ENCODE peak calls at places on chromosome 14, in five cellular contexts. H, G, A, U and Q are unnamed samples.

GRCh38 chr14:95341564-95341963 is 21.9 kb upstream of the CLMN start:
- DNase-seq in H (peak; percentile 75), G (no peak), A (no peak), U (no peak), Q (no peak)

GRCh38 chr14:72745991-72746980 is 147.6 kb downstream of the DPF3 start:
- DNase-seq in H (no peak), G (peak; percentile 81), A (peak; percentile 26), U (no peak), Q (no peak)

GRCh38 chr14:70317969-70318634 is 41.4 kb downstream of the COX16 start:
- DNase-seq in H (peak; percentile 32), G (peak; percentile 38), A (no peak), U (peak; percentile 78), Q (no peak)

GRCh38 chr14:101681795-101682194 is 79.7 kb upstream of the PPP2R5C start:
- DNase-seq in H (no peak), G (no peak), A (no peak), U (no peak), Q (no peak)

GRCh38 chr14:85301506-85301905 is 228.4 kb upstream of the FLRT2 start:
- DNase-seq in H (no peak), G (no peak), A (no peak), U (no peak), Q (no peak)

GRCh38 chr14:76870146-76870545 is 43.9 kb downstream of the LRRC74A start:
- DNase-seq in H (no peak), G (no peak), A (no peak), U (peak; percentile 38), Q (no peak)

GRCh38 chr14:106318700-106319099 is 792.3 kb downstream of the TMEM121 start:
- DNase-seq in H (no peak), G (no peak), A (peak; percentile 79), U (no peak), Q (no peak)

GRCh38 chr14:101849125-101849524 is 87.6 kb downstream of the PPP2R5C start:
- DNase-seq in H (no peak), G (no peak), A (no peak), U (no peak), Q (no peak)

GRCh38 chr14:89180546-89180945 is 236.5 kb downstream of the FOXN3 start:
- DNase-seq in H (no peak), G (no peak), A (peak; percentile 71), U (no peak), Q (no peak)

GRCh38 chr14:93231129-93231979 is 24.3 kb downstream of the UBR7 start:
- DNase-seq in H (peak; percentile 35), G (peak; percentile 55), A (no peak), U (peak; percentile 51), Q (peak; percentile 56)

GRCh38 chr14:84228702-84229101 is 1301.2 kb upstream of the FLRT2 start:
- DNase-seq in H (no peak), G (no peak), A (no peak), U (no peak), Q (no peak)

GRCh38 chr14:51895425-51895824 is 35.0 kb downstream of the GNG2 start:
- DNase-seq in H (no peak), G (no peak), A (no peak), U (no peak), Q (no peak)

GRCh38 chr14:35986219-35986573 is 160.1 kb downstream of the BRMS1L start:
- DNase-seq in H (no peak), G (no peak), A (no peak), U (no peak), Q (no peak)

GRCh38 chr14:100410056-100410565 is 87.0 kb downstream of the SLC25A47 start:
- DNase-seq in H (no peak), G (peak; percentile 85), A (no peak), U (no peak), Q (no peak)

GRCh38 chr14:72633551-72633950 is 260.4 kb downstream of the DPF3 start:
- DNase-seq in H (no peak), G (no peak), A (no peak), U (no peak), Q (no peak)

GRCh38 chr14:52296378-52296777 is 17.7 kb upstream of the PTGER2 start:
- DNase-seq in H (no peak), G (no peak), A (no peak), U (no peak), Q (no peak)

GRCh38 chr14:78933948-78934524 is 763.9 kb downstream of the NRXN3 start:
- DNase-seq in H (no peak), G (peak; percentile 14), A (no peak), U (peak; percentile 42), Q (no peak)

GRCh38 chr14:36524874-36525745 is 5.1 kb upstream of the NKX2-1 start:
- DNase-seq in H (no peak), G (no peak), A (peak; percentile 93), U (peak; percentile 78), Q (peak; percentile 90)

GRCh38 chr14:20427231-20428009 is 8.5 kb downstream of the KLHL33 start:
- DNase-seq in H (no peak), G (peak; percentile 59), A (no peak), U (peak; percentile 20), Q (no peak)

GRCh38 chr14:95496690-95497241 is 19.7 kb downstream of the SYNE3 start:
- DNase-seq in H (no peak), G (peak; percentile 61), A (no peak), U (no peak), Q (no peak)

GRCh38 chr14:35409595-35409994 is 5.0 kb upstream of the NFKBIA start:
- DNase-seq in H (no peak), G (no peak), A (no peak), U (no peak), Q (no peak)

GRCh38 chr14:70808023-70808401 is 1.3 kb downstream of the MAP3K9 start:
- DNase-seq in H (peak; percentile 33), G (no peak), A (no peak), U (peak; percentile 71), Q (peak; percentile 65)

DNA sequence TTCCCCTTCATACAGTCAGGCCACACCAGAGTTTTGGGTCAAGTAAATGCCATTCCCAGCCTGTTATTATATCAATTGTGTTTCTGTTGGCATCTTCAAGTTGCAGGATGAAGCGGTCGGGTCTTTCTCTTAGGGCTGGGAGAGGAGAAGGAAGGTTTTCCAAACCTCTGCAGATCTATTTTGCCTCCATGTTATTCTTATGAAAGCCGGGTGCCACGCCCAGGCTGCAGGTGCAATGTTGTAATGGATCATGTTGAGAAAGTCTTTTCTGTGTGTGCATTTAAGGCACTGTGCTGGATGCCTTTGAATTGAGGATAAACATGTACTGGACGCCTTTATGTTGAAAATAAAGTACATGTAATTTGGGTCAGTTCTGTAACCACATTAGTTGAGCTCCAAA is 164.4 kb upstream of the HIF1A start:
- DNase-seq in H (no peak), G (no peak), A (no peak), U (no peak), Q (no peak)
- H3K27ac ChIP-seq in H (peak overlapping the region; percentile 74), G (no peak overlapping the region), A (peak overlapping the region; percentile 42), U (peak overlapping the region; percentile 82), Q (peak overlapping the region; percentile 47)

GRCh38 chr14:104141621-104142091 is 3.3 kb downstream of the KIF26A start:
- DNase-seq in H (no peak), G (no peak), A (peak; percentile 47), U (no peak), Q (peak; percentile 54)

GRCh38 chr14:104140463-104141331 is 2.3 kb downstream of the KIF26A start:
- DNase-seq in H (no peak), G (no peak), A (peak; percentile 66), U (no peak), Q (peak; percentile 63)

GRCh38 chr14:104138891-104139459 is 588 bp downstream of the KIF26A start:
- DNase-seq in H (no peak), G (no peak), A (peak; percentile 86), U (no peak), Q (peak; percentile 63)

GRCh38 chr14:104139460-104140212 is 1.2 kb downstream of the KIF26A start:
- DNase-seq in H (no peak), G (no peak), A (peak; percentile 55), U (no peak), Q (peak; percentile 53)

GRCh38 chr14:104140213-104140462 is 1.8 kb downstream of the KIF26A start:
- DNase-seq in H (no peak), G (no peak), A (peak; percentile 47), U (no peak), Q (peak; percentile 57)
- H3K4me3 ChIP-seq in H (no peak overlapping the region), G (no peak overlapping the region), A (peak overlapping the region; percentile 47), U (no peak overlapping the region), Q (peak overlapping the region; percentile 55)

GRCh38 chr14:75147423-75148071 is 20.7 kb upstream of the NEK9 start:
- DNase-seq in H (peak; percentile 86), G (peak; percentile 91), A (no peak), U (peak; percentile 31), Q (peak; percentile 82)
- H3K27ac ChIP-seq in H (peak overlapping the region; percentile 99), G (peak overlapping the region; percentile 79), A (peak overlapping the region; percentile 73), U (no peak overlapping the region), Q (peak overlapping the region; percentile 83)

DNA sequence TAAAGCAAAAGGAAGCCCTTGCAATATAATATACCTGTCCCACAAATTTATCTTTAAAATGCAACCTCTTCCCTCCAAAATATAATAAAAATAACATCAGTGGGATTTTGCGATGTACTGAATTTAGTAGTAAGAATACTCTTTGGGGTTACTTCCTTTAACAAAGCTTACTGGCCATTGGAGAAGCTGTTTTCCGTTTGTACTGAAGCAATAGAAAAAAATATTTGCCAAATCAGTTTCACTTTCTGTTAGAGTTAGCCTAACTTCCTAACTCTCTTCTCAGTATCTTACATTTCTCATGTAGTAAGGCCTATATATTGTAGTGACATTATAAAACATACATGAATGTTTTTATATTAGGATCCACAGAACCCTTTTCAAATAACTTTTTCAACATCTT is 3.7 kb downstream of the MAX start:
- DNase-seq in H (no peak), G (no peak), A (no peak), U (no peak), Q (no peak)
- H3K4me3 ChIP-seq in H (no peak overlapping the region), G (no peak overlapping the region), A (peak overlapping the region; percentile 30), U (no peak overlapping the region), Q (peak overlapping the region; percentile 19)